ENCODE peak calls at places on chromosomes 2 and 18, in six cellular contexts. S, L, U, F, N and I are unnamed samples.

GRCh38 chr2:202695166-202695565 is 60.4 kb downstream of the FAM117B start:
- DNase-seq in F (no peak), S (no peak), U (no peak), L (no peak), N (no peak), I (peak; percentile 8)

GRCh38 chr2:71223767-71224333 is 3.1 kb downstream of the PAIP2B start:
- DNase-seq in S (peak; percentile 52), L (no peak), U (peak; percentile 29), N (peak; percentile 52), F (no peak), I (peak; percentile 14)

GRCh38 chr2:120108049-120108448 is 95.2 kb downstream of the EPB41L5 start:
- DNase-seq in U (no peak), S (peak; percentile 4), L (no peak), F (no peak), N (no peak), I (no peak)

GRCh38 chr18:71431171-71431570 is 1113.0 kb downstream of the CBLN2 start:
- DNase-seq in N (no peak), F (no peak), U (no peak), S (no peak), L (no peak), I (no peak)

GRCh38 chr2:204900487-204900886 is 355.2 kb downstream of the PARD3B start:
- DNase-seq in F (no peak), N (peak; percentile 43), S (no peak), L (no peak), U (no peak), I (no peak)

GRCh38 chr2:191020742-191021381 is 6.9 kb upstream of the STAT1 start:
- DNase-seq in N (peak; percentile 71), L (no peak), S (no peak), F (no peak), U (peak; percentile 22), I (peak; percentile 81)

GRCh38 chr2:161358838-161359237 is 50.6 kb downstream of the PSMD14 start:
- DNase-seq in S (no peak), L (no peak), F (no peak), U (no peak), N (peak; percentile 18), I (no peak)

GRCh38 chr18:47113796-47114540 is 36.3 kb downstream of the HDHD2 start:
- DNase-seq in N (no peak), U (no peak), F (no peak), S (no peak), L (no peak), I (no peak)

GRCh38 chr2:40455661-40456060 is 3.8 kb upstream of the SLC8A1 start:
- DNase-seq in F (no peak), U (no peak), N (no peak), S (no peak), L (no peak), I (peak; percentile 20)

GRCh38 chr2:74441690-74442482 is at the start of gene RTKN:
- DNase-seq in F (no peak), U (no peak), L (no peak), N (peak; percentile 96), S (no peak), I (no peak)

GRCh38 chr2:158184556-158185343 is 83.1 kb downstream of the UPP2 start:
- DNase-seq in L (no peak), U (no peak), N (peak; percentile 97), S (no peak), F (no peak), I (no peak)

GRCh38 chr2:241868661-241869081 is 858 bp upstream of the RTP5 start:
- DNase-seq in U (no peak), L (no peak), S (peak; percentile 57), F (no peak), N (no peak), I (no peak)

GRCh38 chr2:142037744-142038143 is 93.1 kb downstream of the LRP1B start:
- DNase-seq in S (no peak), L (no peak), U (no peak), F (no peak), N (no peak), I (no peak)

GRCh38 chr2:174589334-174589733 is 8.3 kb downstream of the WIPF1 start:
- DNase-seq in F (no peak), U (no peak), S (no peak), N (no peak), L (no peak), I (no peak)

GRCh38 chr2:188664391-188664790 is 309.8 kb upstream of the COL3A1 start:
- DNase-seq in N (no peak), L (no peak), S (no peak), U (no peak), F (no peak), I (no peak)

DNA sequence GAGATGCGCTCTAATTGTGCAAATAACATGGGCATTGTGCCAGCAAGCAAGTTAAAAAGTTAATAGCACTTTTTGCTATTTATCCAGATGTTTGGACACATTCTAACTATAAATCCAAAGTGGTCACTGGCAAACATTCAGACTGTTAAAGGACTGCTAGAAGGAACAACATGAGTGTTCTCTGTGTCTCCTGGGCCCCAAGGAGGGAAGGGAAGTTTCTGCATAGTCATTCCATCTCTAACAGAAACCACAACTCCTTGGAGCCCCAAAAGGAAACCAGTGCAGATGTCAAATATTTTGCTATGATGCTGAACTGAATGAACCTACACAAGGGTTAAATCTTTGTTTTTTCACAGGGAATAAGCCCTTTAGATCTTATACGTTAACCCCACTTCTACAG is 213.3 kb upstream of the HNRNPA3 start:
- DNase-seq in L (no peak), F (peak; percentile 37), U (peak; percentile 26), S (no peak), N (no peak), I (peak; percentile 69)
- TF ChIP-seq GABPA in L (no peak), F (no peak), U (no peak), S (no peak), N (no peak), I (no peak)

GRCh38 chr2:229633546-229633945 is 80.8 kb downstream of the DNER start:
- DNase-seq in U (no peak), N (no peak), F (no peak), L (no peak), S (no peak), I (no peak)
- H3K27ac ChIP-seq in U (no peak overlapping the region), N (no peak overlapping the region), F (no peak overlapping the region), L (no peak overlapping the region), S (no peak overlapping the region), I (no peak overlapping the region)

DNA sequence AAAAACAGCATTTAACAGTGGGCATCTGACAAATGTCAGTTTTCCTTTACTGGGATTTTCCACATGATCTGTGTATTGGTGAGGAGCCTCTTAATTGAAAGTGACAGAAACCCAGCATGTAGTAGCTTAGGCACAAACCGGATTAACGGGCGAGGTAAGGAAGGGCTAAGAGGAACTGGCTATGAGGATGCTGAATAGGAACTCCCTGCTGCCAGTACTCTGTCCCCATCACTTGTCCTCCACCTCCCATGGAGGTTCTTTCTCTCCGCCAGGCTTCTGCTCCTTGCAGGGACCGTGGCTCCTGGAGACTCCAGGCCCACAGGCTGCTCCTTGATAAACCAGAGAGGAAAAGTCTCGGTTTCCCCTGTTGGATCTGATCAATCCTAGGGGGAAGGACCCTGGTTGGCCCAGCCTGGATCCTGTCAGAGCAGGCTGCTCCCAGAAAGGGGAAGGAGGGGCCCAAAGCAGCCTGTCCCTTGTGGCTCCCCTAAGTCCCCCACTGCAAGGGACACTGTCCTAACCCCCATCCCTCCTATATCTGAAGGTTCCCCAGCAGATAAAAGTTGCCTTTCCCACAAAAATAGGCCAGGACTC is 10.3 kb downstream of the TEX44 start:
- DNase-seq in L (no peak), S (no peak), F (no peak), U (no peak), N (no peak), I (no peak)
- TF ChIP-seq GABPA in L (no peak), S (no peak), F (no peak), U (no peak), N (no peak), I (no peak)

GRCh38 chr2:30232801-30233130 is 1.4 kb downstream of the LBH start:
- DNase-seq in S (no peak), U (no peak), L (no peak), F (no peak), N (no peak), I (no peak)
- H3K27ac ChIP-seq in S (peak overlapping the region; percentile 49), U (peak overlapping the region; percentile 57), L (no peak overlapping the region), F (peak overlapping the region; percentile 52), N (no peak overlapping the region), I (no peak overlapping the region)

GRCh38 chr18:10101729-10102128 is 187.9 kb downstream of the VAPA start:
- DNase-seq in N (no peak), U (no peak), F (no peak), L (no peak), S (no peak), I (no peak)

GRCh38 chr18:10100236-10100635 is 186.4 kb downstream of the VAPA start:
- DNase-seq in S (no peak), U (no peak), F (no peak), L (no peak), N (no peak), I (no peak)

GRCh38 chr18:10099539-10100140 is 185.8 kb downstream of the VAPA start:
- DNase-seq in U (no peak), L (no peak), N (no peak), F (no peak), S (no peak), I (no peak)

GRCh38 chr18:10095356-10095755 is 181.5 kb downstream of the VAPA start:
- DNase-seq in N (no peak), L (no peak), U (no peak), S (no peak), F (no peak), I (no peak)

GRCh38 chr18:10101293-10101701 is 187.5 kb downstream of the VAPA start:
- DNase-seq in N (no peak), S (no peak), L (peak; percentile 19), F (no peak), U (no peak), I (no peak)
- TF ChIP-seq GABPA in N (no peak), S (no peak), L (no peak), F (no peak), U (no peak), I (no peak)

GRCh38 chr2:122236152-122236892 is 480.9 kb downstream of the TSN start:
- DNase-seq in S (peak; percentile 15), F (no peak), U (no peak), N (no peak), L (no peak), I (peak; percentile 83)
- H3K27ac ChIP-seq in S (no peak overlapping the region), F (no peak overlapping the region), U (no peak overlapping the region), N (no peak overlapping the region), L (no peak overlapping the region), I (no peak overlapping the region)